ENCODE peak calls at places on chromosomes 16 and 17, in seven cellular contexts. K is stimulated activated CD4-positive, alpha-beta T cell treated with anti-CD3 and anti-CD28 coated beads, Interleukin-15, amount 100 ng/mL, for 24 hours; P is D341Med; C is amniotic epithelial cell; G is activated T-cell treated with anti-CD3 and anti-CD28 coated beads, Interleukin-2, amount 50 U/mL, for 72 hours; F is dorsolateral prefrontal cortex; N is heart left ventricle. I is an unnamed sample.

GRCh38 chr16:85667841-85668413 is 20.8 kb downstream of the GINS2 start:
- DNase-seq in K (no peak), P (no peak), C (no peak), G (no peak), F (no peak), N (no peak), I (no peak)

GRCh38 chr17:964881-965280 is 14.7 kb downstream of the NXN start:
- DNase-seq in K (no peak), P (peak), C (peak), G (no peak), F (no peak), N (no peak), I (no peak)

GRCh38 chr17:65446838-65447526 is 114.5 kb downstream of the AXIN2 start:
- DNase-seq in K (no peak), P (no peak), C (peak), G (no peak), F (no peak), N (no peak), I (no peak)

GRCh38 chr17:12133183-12133582 is 112.5 kb downstream of the MAP2K4 start:
- DNase-seq in K (no peak), P (no peak), C (peak), G (no peak), F (no peak), N (no peak), I (no peak)

GRCh38 chr16:70660672-70661350 is 14.5 kb downstream of the IL34 start:
- DNase-seq in K (no peak), P (no peak), C (no peak), G (no peak), F (no peak), N (no peak), I (no peak)

GRCh38 chr16:31141489-31142108 is 6.1 kb upstream of the PRSS8 start:
- DNase-seq in K (no peak), P (peak), C (peak), G (no peak), F (no peak), N (peak), I (no peak)

GRCh38 chr17:45366049-45366448 is 49.2 kb upstream of the MAP3K14 start:
- DNase-seq in K (no peak), P (no peak), C (no peak), G (no peak), F (no peak), N (no peak), I (no peak)

GRCh38 chr17:60135951-60136666 is 13.7 kb upstream of the CA4 start:
- DNase-seq in K (no peak), P (no peak), C (no peak), G (no peak), F (no peak), N (no peak), I (no peak)

GRCh38 chr16:70658921-70659320 is 12.6 kb downstream of the IL34 start:
- DNase-seq in K (no peak), P (no peak), C (no peak), G (no peak), F (no peak), N (no peak), I (no peak)